ENCODE peak calls at places on chromosomes 1 and 21, in eight cellular contexts. M, X, C, Q, L, W, N and Z are unnamed samples.

GRCh38 chr1:39933956-39934941 is 20.7 kb upstream of the MFSD2A start:
- DNase-seq in M (no peak), W (no peak), X (peak; percentile 42), Q (peak; percentile 93), C (peak; percentile 98), N (peak; percentile 88), L (no peak), Z (peak; percentile 95)

GRCh38 chr1:84434756-84435142 is 36.5 kb downstream of the DNASE2B start:
- DNase-seq in Q (no peak), X (no peak), N (no peak), M (no peak), C (no peak), L (no peak), W (no peak), Z (no peak)

GRCh38 chr1:119007672-119008482 is 19.7 kb upstream of the TBX15 start:
- DNase-seq in Q (no peak), M (peak; percentile 56), X (no peak), W (no peak), L (no peak), N (no peak), C (no peak), Z (no peak)

GRCh38 chr1:105608713-105609112 is 1447.8 kb upstream of the PRMT6 start:
- DNase-seq in N (no peak), L (no peak), Q (no peak), M (peak; percentile 14), X (no peak), W (no peak), C (no peak), Z (no peak)

GRCh38 chr1:37734629-37735591 is 30.0 kb downstream of the EPHA10 start:
- DNase-seq in W (no peak), L (no peak), X (no peak), M (peak; percentile 86), N (peak; percentile 90), C (no peak), Q (no peak), Z (no peak)

GRCh38 chr1:53379662-53380002 is 51.8 kb upstream of the LRP8 start:
- DNase-seq in M (no peak), Q (no peak), X (no peak), W (no peak), C (no peak), N (no peak), L (no peak), Z (peak; percentile 5)

GRCh38 chr1:111953797-111954196 is 35.7 kb downstream of the KCND3 start:
- DNase-seq in Q (no peak), C (no peak), M (no peak), X (no peak), L (no peak), N (no peak), W (no peak), Z (no peak)

GRCh38 chr1:23558140-23558871 is 995 bp downstream of the ID3 start:
- DNase-seq in M (peak; percentile 66), W (no peak), C (no peak), X (peak; percentile 52), L (peak; percentile 54), N (peak; percentile 83), Q (no peak), Z (no peak)

GRCh38 chr1:117857434-117857833 is 72.0 kb downstream of the GDAP2 start:
- DNase-seq in X (no peak), C (no peak), N (no peak), Q (no peak), W (no peak), M (no peak), L (no peak), Z (no peak)

GRCh38 chr1:65209005-65209885 is 61.2 kb downstream of the AK4 start:
- DNase-seq in X (peak; percentile 51), Q (no peak), C (peak; percentile 29), N (peak; percentile 16), M (peak; percentile 70), W (peak; percentile 18), L (peak; percentile 31), Z (no peak)

GRCh38 chr1:3122311-3122710 is 53.3 kb downstream of the PRDM16 start:
- DNase-seq in M (no peak), L (no peak), Q (no peak), C (no peak), N (no peak), X (no peak), W (no peak), Z (no peak)

GRCh38 chr21:34771512-34772028 is 102.8 kb downstream of the CLIC6 start:
- DNase-seq in Q (no peak), L (peak; percentile 80), M (no peak), N (no peak), X (no peak), W (peak; percentile 70), C (no peak), Z (no peak)

GRCh38 chr1:215863796-215864195 is 296.7 kb downstream of the KCTD3 start:
- DNase-seq in X (no peak), W (no peak), Q (no peak), M (no peak), C (no peak), N (no peak), L (no peak), Z (no peak)

DNA sequence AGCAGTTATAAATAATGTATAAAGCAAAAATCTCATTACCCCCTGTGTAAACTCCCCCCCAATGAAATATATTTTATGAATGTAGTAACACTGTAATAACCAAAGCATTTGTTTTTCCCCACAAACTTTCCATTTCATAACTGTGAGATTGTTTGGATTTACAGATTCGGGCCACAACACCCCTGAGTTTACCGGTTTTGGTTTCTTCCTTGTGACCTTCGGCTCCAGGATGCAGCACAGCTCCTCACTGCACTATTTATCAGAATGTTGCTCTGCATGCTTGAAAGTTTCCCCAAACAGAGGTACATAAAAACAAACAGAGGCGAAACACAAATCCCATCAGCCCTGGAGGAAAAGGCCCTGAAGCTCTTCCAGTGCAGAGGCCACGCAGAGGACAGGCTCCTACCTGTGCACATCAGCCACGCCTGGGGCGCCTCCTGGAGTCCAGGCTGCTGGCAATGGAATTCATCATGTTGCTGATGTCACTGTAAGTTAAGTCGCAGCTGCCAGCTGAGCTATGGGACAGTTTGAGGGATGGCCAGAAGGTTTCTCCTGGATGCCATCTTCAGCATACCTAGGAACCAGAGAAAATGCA is 122.0 kb downstream of the LMO4 start:
- DNase-seq in N (peak; percentile 44), Q (no peak), L (no peak), X (no peak), M (peak; percentile 33), W (no peak), C (no peak), Z (no peak)
- TF ChIP-seq CTCF in N (no peak), Q (no peak), L (peak; percentile 11), X (no peak), M (peak; percentile 71), W (peak; percentile 36), C (no peak), Z (no peak)

GRCh38 chr1:61741682-61742619 is at the start of gene PATJ:
- DNase-seq in L (peak; percentile 62), M (peak; percentile 93), X (peak; percentile 91), Q (peak; percentile 87), N (peak; percentile 88), W (no peak), C (peak; percentile 10), Z (peak; percentile 89)
- TF ChIP-seq POLR2AphosphoS5 in L (peak; percentile 67), M (peak; percentile 91), X (no peak), Q (no peak), N (no peak), W (no peak), C (no peak), Z (no peak)

GRCh38 chr1:147768582-147768981 is 8.2 kb upstream of the GJA5 start:
- DNase-seq in L (no peak), X (no peak), N (no peak), M (no peak), C (no peak), W (no peak), Q (no peak), Z (no peak)

GRCh38 chr1:147773215-147773715 is 12.9 kb upstream of the GJA5 start:
- DNase-seq in W (no peak), C (no peak), X (no peak), L (no peak), N (no peak), M (peak; percentile 41), Q (no peak), Z (no peak)

GRCh38 chr1:147769107-147769506 is 8.7 kb upstream of the GJA5 start:
- DNase-seq in X (no peak), Q (no peak), W (no peak), N (no peak), C (no peak), L (no peak), M (peak; percentile 17), Z (no peak)

GRCh38 chr1:147772540-147772939 is 12.1 kb upstream of the GJA5 start:
- DNase-seq in L (no peak), X (no peak), N (no peak), Q (no peak), W (no peak), M (no peak), C (no peak), Z (no peak)

DNA sequence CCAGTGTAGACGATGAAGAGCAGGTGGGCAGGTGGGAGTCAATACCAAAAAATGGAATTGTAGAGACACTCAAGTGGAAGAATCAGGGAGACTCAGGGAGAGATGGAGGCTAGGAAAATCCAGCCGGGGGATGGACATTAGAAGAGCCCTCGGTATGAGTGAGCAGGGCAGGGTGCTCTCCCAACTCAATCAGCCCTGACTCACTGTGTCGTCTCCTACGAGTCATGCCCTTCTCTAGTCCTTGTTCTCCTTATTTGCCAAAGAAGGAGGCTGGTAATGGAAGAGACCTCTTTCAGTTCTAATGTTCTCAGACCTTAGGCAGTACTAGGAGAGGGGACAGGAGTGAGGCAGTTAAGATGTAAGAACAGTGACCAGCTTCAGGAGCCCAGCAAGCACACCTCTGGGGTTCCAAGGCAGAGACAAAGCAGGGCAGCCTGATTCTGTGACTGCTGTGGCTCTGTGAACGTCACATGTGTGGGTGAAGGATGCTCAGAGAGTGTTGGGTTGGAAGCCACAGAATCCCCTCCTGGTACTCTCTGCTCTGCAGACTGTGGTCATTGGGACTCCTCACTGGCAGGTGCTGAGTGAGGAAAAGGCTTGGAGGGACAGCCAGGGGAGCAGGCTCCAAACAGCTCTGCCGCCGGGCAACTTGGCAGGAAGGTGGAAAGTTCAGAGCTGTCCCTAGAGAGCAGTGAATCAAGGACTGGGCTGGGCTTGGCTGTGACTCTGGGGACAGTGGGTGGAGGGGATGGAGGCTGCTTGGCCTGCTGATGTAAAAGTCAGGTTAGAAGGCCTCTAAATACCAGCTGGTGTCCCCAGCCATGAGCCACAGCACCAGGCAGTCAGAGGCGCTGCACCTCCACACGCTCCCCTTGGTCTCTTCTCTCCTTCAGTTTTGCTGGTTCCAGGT is 11.1 kb upstream of the GJA5 start:
- DNase-seq in M (no peak), N (no peak), L (no peak), Q (no peak), W (no peak), X (no peak), C (no peak), Z (no peak)
- TF ChIP-seq CTCF in M (no peak), N (no peak), L (no peak), Q (no peak), W (no peak), X (no peak), C (no peak), Z (no peak)

DNA sequence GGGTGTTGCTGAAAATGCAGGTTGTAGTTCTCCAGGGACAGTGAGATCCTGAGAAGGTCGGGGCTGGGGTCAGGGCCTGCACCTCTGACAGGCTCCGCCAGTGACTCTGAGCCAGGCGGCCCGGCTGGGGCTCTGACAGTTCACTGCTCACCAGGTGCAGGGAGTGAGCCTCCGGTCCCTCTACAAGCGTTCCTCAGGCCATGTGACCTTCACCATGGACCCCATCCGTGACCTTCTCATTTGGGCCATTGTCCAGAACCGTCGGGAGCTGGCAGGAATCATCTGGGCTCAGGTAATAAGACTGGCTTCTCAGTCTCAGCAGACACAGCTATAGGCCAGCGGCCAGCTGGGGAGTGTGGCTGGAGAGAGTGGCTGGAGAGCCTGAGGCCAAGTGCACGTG is 41.8 kb downstream of the TRPM2 start:
- DNase-seq in L (no peak), M (no peak), Q (no peak), N (no peak), W (no peak), C (no peak), X (no peak), Z (no peak)
- TF ChIP-seq POLR2AphosphoS5 in L (no peak), M (no peak), Q (no peak), N (no peak), W (no peak), C (no peak), X (no peak), Z (no peak)